ENCODE peak calls at places on chromosomes 1 and 21, in five cellular contexts. One of them, this sample, is unnamed.

GRCh38 chr1:221723918-221724263 is 18.0 kb downstream of the DUSP10 start:
- DNase-seq in Panc1: no peak
- DNase-seq in ovary: no peak
- DNase-seq in aorta: no peak
- DNase-seq in Peyer's patch: no peak
- DNase-seq in this sample: no peak

GRCh38 chr1:39917825-39918224 is 16.1 kb upstream of the MYCL start:
- DNase-seq in aorta: no peak
- DNase-seq in Peyer's patch: no peak
- DNase-seq in Panc1: no peak
- DNase-seq in ovary: no peak
- DNase-seq in this sample: no peak

GRCh38 chr1:175824079-175824478 is 80.7 kb upstream of the TNR start:
- DNase-seq in aorta: peak; percentile 50
- DNase-seq in ovary: no peak
- DNase-seq in Peyer's patch: no peak
- DNase-seq in Panc1: no peak
- DNase-seq in this sample: no peak

GRCh38 chr1:2102753-2103152 is 52.5 kb downstream of the PRKCZ start:
- DNase-seq in Peyer's patch: no peak
- DNase-seq in aorta: peak; percentile 10
- DNase-seq in ovary: no peak
- DNase-seq in Panc1: no peak
- DNase-seq in this sample: no peak

GRCh38 chr1:38004284-38005101 is 821 bp downstream of the FHL3 start:
- DNase-seq in Peyer's patch: no peak
- DNase-seq in ovary: no peak
- DNase-seq in Panc1: no peak
- DNase-seq in aorta: peak; percentile 46
- DNase-seq in this sample: no peak

GRCh38 chr1:209062863-209063262 is 520.7 kb upstream of the CAMK1G start:
- DNase-seq in Peyer's patch: no peak
- DNase-seq in aorta: no peak
- DNase-seq in ovary: no peak
- DNase-seq in Panc1: no peak
- DNase-seq in this sample: no peak

GRCh38 chr1:68347415-68347814 is 102.3 kb downstream of the RPE65 start:
- DNase-seq in Peyer's patch: no peak
- DNase-seq in ovary: no peak
- DNase-seq in Panc1: no peak
- DNase-seq in aorta: peak; percentile 71
- DNase-seq in this sample: no peak

GRCh38 chr1:98203461-98203860 is 282.6 kb upstream of the DPYD start:
- DNase-seq in ovary: no peak
- DNase-seq in Panc1: no peak
- DNase-seq in aorta: no peak
- DNase-seq in Peyer's patch: no peak
- DNase-seq in this sample: no peak

GRCh38 chr21:41973861-41974751 is 20.3 kb upstream of the C2CD2 start:
- DNase-seq in Peyer's patch: no peak
- DNase-seq in aorta: no peak
- DNase-seq in Panc1: no peak
- DNase-seq in ovary: no peak
- DNase-seq in this sample: peak; percentile 18

GRCh38 chr1:50208296-50208695 is 99.6 kb downstream of the ELAVL4 start:
- DNase-seq in Panc1: no peak
- DNase-seq in aorta: no peak
- DNase-seq in Peyer's patch: no peak
- DNase-seq in ovary: no peak
- DNase-seq in this sample: no peak

GRCh38 chr1:89529196-89529595 is 4.6 kb downstream of the LRRC8B start:
- DNase-seq in ovary: no peak
- DNase-seq in aorta: no peak
- DNase-seq in Peyer's patch: no peak
- DNase-seq in Panc1: no peak
- DNase-seq in this sample: no peak

GRCh38 chr21:41631564-41632461 is 123.9 kb upstream of the TMPRSS2 start:
- DNase-seq in Peyer's patch: peak; percentile 91
- DNase-seq in ovary: no peak
- DNase-seq in Panc1: no peak
- DNase-seq in aorta: no peak
- DNase-seq in this sample: no peak

GRCh38 chr1:19463204-19463803 is 22.0 kb downstream of the CAPZB start:
- DNase-seq in ovary: no peak
- DNase-seq in Panc1: no peak
- DNase-seq in aorta: no peak
- DNase-seq in Peyer's patch: no peak
- DNase-seq in this sample: peak; percentile 80

GRCh38 chr1:53729536-53730485 is 9.2 kb downstream of the GLIS1 start:
- DNase-seq in Panc1: no peak
- DNase-seq in ovary: no peak
- DNase-seq in aorta: no peak
- DNase-seq in Peyer's patch: no peak
- DNase-seq in this sample: no peak

GRCh38 chr1:41545996-41546938 is 61.8 kb upstream of the EDN2 start:
- DNase-seq in Peyer's patch: peak; percentile 22
- DNase-seq in ovary: no peak
- DNase-seq in Panc1: no peak
- DNase-seq in aorta: no peak
- DNase-seq in this sample: no peak

GRCh38 chr1:108057536-108057935 is 92.6 kb upstream of the VAV3 start:
- DNase-seq in Peyer's patch: no peak
- DNase-seq in ovary: no peak
- DNase-seq in aorta: peak; percentile 78
- DNase-seq in Panc1: no peak
- DNase-seq in this sample: no peak

GRCh38 chr1:150563340-150564038 is 14.3 kb downstream of the ADAMTSL4 start:
- DNase-seq in aorta: peak; percentile 70
- DNase-seq in Peyer's patch: peak; percentile 67
- DNase-seq in ovary: peak; percentile 37
- DNase-seq in Panc1: no peak
- DNase-seq in this sample: peak; percentile 80

GRCh38 chr1:45926302-45926701 is 122.9 kb downstream of the MAST2 start:
- DNase-seq in aorta: no peak
- DNase-seq in Panc1: no peak
- DNase-seq in ovary: no peak
- DNase-seq in Peyer's patch: no peak
- DNase-seq in this sample: no peak

GRCh38 chr1:54624466-54625464 is 1.4 kb upstream of the FAM151A start:
- DNase-seq in Peyer's patch: no peak
- DNase-seq in aorta: peak; percentile 15
- DNase-seq in ovary: no peak
- DNase-seq in Panc1: no peak
- DNase-seq in this sample: no peak

GRCh38 chr1:241736387-241736786 is 84.3 kb downstream of the WDR64 start:
- DNase-seq in ovary: no peak
- DNase-seq in aorta: no peak
- DNase-seq in Peyer's patch: no peak
- DNase-seq in Panc1: no peak
- DNase-seq in this sample: no peak

GRCh38 chr1:213572939-213573647 is 414.7 kb upstream of the PROX1 start:
- DNase-seq in Panc1: no peak
- DNase-seq in aorta: no peak
- DNase-seq in ovary: no peak
- DNase-seq in Peyer's patch: no peak
- DNase-seq in this sample: no peak

GRCh38 chr1:212431656-212432055 is 1.1 kb upstream of the NENF start:
- DNase-seq in Panc1: no peak
- DNase-seq in ovary: no peak
- DNase-seq in Peyer's patch: no peak
- DNase-seq in aorta: no peak
- DNase-seq in this sample: no peak

GRCh38 chr21:28086861-28087581 is 905.7 kb downstream of the LTN1 start:
- DNase-seq in Panc1: no peak
- DNase-seq in aorta: no peak
- DNase-seq in ovary: no peak
- DNase-seq in Peyer's patch: no peak
- DNase-seq in this sample: no peak

GRCh38 chr1:94961582-94961981 is 34.7 kb upstream of the CNN3 start:
- DNase-seq in ovary: no peak
- DNase-seq in aorta: no peak
- DNase-seq in Peyer's patch: peak; percentile 63
- DNase-seq in Panc1: no peak
- DNase-seq in this sample: no peak

GRCh38 chr1:94966033-94966432 is 39.1 kb upstream of the CNN3 start:
- DNase-seq in aorta: no peak
- DNase-seq in ovary: no peak
- DNase-seq in Peyer's patch: no peak
- DNase-seq in Panc1: no peak
- DNase-seq in this sample: no peak

GRCh38 chr1:94961994-94962744 is 35.3 kb upstream of the CNN3 start:
- DNase-seq in Panc1: no peak
- DNase-seq in aorta: no peak
- DNase-seq in Peyer's patch: no peak
- DNase-seq in ovary: no peak
- DNase-seq in this sample: no peak

GRCh38 chr1:94963864-94964263 is 37.0 kb upstream of the CNN3 start:
- DNase-seq in ovary: no peak
- DNase-seq in aorta: no peak
- DNase-seq in Peyer's patch: no peak
- DNase-seq in Panc1: no peak
- DNase-seq in this sample: no peak

GRCh38 chr1:94962745-94963265 is 35.9 kb upstream of the CNN3 start:
- DNase-seq in Peyer's patch: peak; percentile 65
- DNase-seq in Panc1: no peak
- DNase-seq in aorta: no peak
- DNase-seq in ovary: peak; percentile 59
- DNase-seq in this sample: peak; percentile 24
- H3K27ac ChIP-seq in Peyer's patch: peak overlapping the region; percentile 89
- H3K27ac ChIP-seq in Panc1: peak overlapping the region; percentile 37
- H3K27ac ChIP-seq in aorta: no peak overlapping the region
- H3K27ac ChIP-seq in ovary: peak overlapping the region; percentile 91
- H3K27ac ChIP-seq in this sample: peak overlapping the region; percentile 38

DNA sequence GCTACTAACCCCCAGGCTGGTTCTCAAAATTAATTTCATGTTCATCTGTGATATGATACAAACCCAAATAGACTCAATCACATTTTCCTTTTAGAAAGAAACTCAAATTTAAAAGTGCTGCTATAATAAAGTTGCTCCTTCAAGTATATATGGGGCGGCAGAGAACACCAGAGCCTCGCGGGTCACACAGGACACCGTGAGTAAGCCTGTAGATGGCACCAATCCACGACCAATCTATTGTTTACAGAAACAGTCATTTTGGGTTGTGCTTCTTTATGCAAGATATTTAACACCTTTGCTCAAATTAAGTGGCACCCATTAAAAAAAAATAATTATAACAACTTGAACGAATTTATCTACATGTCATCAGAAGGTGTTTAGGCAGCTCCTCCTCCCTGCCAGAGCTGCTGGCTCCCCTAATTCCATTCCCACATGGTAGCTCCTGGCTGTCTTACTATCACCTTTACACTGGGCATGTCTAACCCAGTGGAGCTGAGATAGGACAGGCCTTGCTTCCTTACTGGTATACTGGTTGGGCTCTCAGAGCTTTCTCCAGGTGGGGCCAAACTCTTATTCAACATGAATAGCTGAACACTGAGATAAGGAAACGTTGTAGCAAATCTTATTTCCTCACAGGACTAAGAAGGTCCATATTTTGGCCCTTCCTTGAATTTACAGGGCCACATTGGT is 287.0 kb downstream of the SDCCAG8 start:
- DNase-seq in Panc1: no peak
- DNase-seq in aorta: no peak
- DNase-seq in ovary: no peak
- DNase-seq in Peyer's patch: no peak
- DNase-seq in this sample: no peak
- H3K4me1 ChIP-seq in Panc1: no peaks in the 10 kb centered on the region
- H3K4me1 ChIP-seq in aorta: no peaks in the 10 kb centered on the region
- H3K4me1 ChIP-seq in ovary: no peaks in the 10 kb centered on the region
- H3K4me1 ChIP-seq in Peyer's patch: no peaks in the 10 kb centered on the region
- H3K4me1 ChIP-seq in this sample: no peaks in the 10 kb centered on the region

DNA sequence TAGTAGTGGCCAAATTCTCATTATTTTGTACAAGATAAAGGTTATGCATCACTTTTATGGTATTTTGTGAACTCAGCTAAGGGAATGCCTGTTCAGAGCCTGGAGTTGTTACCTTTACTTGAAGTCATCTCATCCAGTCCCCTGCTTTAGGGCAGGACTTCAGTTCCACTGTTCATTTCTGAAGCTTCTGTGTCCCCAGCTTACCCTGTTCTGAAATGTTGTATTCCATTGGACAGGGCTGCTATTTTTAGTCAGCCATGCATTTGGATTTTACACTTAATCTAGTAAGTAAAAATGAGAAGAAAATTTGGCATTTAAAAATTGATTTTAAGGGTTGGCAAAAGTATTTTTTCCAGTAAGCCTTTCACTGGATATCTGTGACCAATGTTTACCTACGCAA is 11.6 kb upstream of the C4BPB start:
- DNase-seq in Peyer's patch: no peak
- DNase-seq in Panc1: no peak
- DNase-seq in ovary: no peak
- DNase-seq in aorta: no peak
- DNase-seq in this sample: no peak
- H3K9me3 ChIP-seq in Peyer's patch: no peaks in the 10 kb centered on the region
- H3K9me3 ChIP-seq in Panc1: no peaks in the 10 kb centered on the region
- H3K9me3 ChIP-seq in ovary: no peaks in the 10 kb centered on the region
- H3K9me3 ChIP-seq in aorta: no peaks in the 10 kb centered on the region
- H3K9me3 ChIP-seq in this sample: no peaks in the 10 kb centered on the region

GRCh38 chr21:45326169-45326833 is 38.6 kb upstream of the POFUT2 start:
- DNase-seq in Peyer's patch: peak; percentile 40
- DNase-seq in aorta: peak; percentile 46
- DNase-seq in ovary: peak; percentile 61
- DNase-seq in Panc1: no peak
- DNase-seq in this sample: no peak
- H3K27ac ChIP-seq in Peyer's patch: no peak overlapping the region
- H3K27ac ChIP-seq in aorta: no peak overlapping the region
- H3K27ac ChIP-seq in ovary: peak overlapping the region; percentile 61
- H3K27ac ChIP-seq in Panc1: peak overlapping the region; percentile 90
- H3K27ac ChIP-seq in this sample: no peak overlapping the region

GRCh38 chr1:230083746-230084407 is 16.8 kb downstream of the GALNT2 start:
- DNase-seq in Peyer's patch: no peak
- DNase-seq in aorta: no peak
- DNase-seq in Panc1: no peak
- DNase-seq in ovary: no peak
- DNase-seq in this sample: no peak
- H3K4me1 ChIP-seq in Peyer's patch: no peaks in the 10 kb centered on the region
- H3K4me1 ChIP-seq in aorta: peaks cover 18% of the 10 kb centered on the region
- H3K4me1 ChIP-seq in Panc1: peaks cover 45% of the 10 kb centered on the region
- H3K4me1 ChIP-seq in ovary: peaks cover 20% of the 10 kb centered on the region
- H3K4me1 ChIP-seq in this sample: peaks cover 16% of the 10 kb centered on the region

GRCh38 chr21:21111309-21111920 is 113.2 kb downstream of the NCAM2 start:
- DNase-seq in aorta: no peak
- DNase-seq in ovary: no peak
- DNase-seq in Peyer's patch: no peak
- DNase-seq in Panc1: no peak
- DNase-seq in this sample: no peak
- H3K9me3 ChIP-seq in aorta: no peaks in the 10 kb centered on the region
- H3K9me3 ChIP-seq in ovary: no peaks in the 10 kb centered on the region
- H3K9me3 ChIP-seq in Peyer's patch: no peaks in the 10 kb centered on the region
- H3K9me3 ChIP-seq in Panc1: no peaks in the 10 kb centered on the region
- H3K9me3 ChIP-seq in this sample: no peaks in the 10 kb centered on the region

GRCh38 chr1:8382051-8382505 is 64.2 kb downstream of the SLC45A1 start:
- DNase-seq in aorta: no peak
- DNase-seq in ovary: no peak
- DNase-seq in Panc1: no peak
- DNase-seq in Peyer's patch: no peak
- DNase-seq in this sample: no peak
- H3K27ac ChIP-seq in aorta: no peak overlapping the region
- H3K27ac ChIP-seq in ovary: no peak overlapping the region
- H3K27ac ChIP-seq in Panc1: peak overlapping the region; percentile 45
- H3K27ac ChIP-seq in Peyer's patch: no peak overlapping the region
- H3K27ac ChIP-seq in this sample: no peak overlapping the region

GRCh38 chr1:119632103-119632490 is 16.0 kb downstream of the ZNF697 start:
- DNase-seq in ovary: no peak
- DNase-seq in aorta: no peak
- DNase-seq in Panc1: no peak
- DNase-seq in Peyer's patch: no peak
- DNase-seq in this sample: no peak
- H3K4me1 ChIP-seq in ovary: peaks cover 24% of the 10 kb centered on the region
- H3K4me1 ChIP-seq in aorta: peaks cover 5% of the 10 kb centered on the region
- H3K4me1 ChIP-seq in Panc1: no peaks in the 10 kb centered on the region
- H3K4me1 ChIP-seq in Peyer's patch: no peaks in the 10 kb centered on the region
- H3K4me1 ChIP-seq in this sample: no peaks in the 10 kb centered on the region